ENCODE peak calls at places on chromosomes 12 and 14, in eight cellular contexts. One of them, this sample, is unnamed.

GRCh38 chr12:124743479-124744272 is 120.0 kb downstream of the SCARB1 start:
- DNase-seq in transverse colon: no peak
- DNase-seq in GM12878: no peak
- DNase-seq in upper lobe of left lung: peak
- DNase-seq in suprapubic skin: no peak
- DNase-seq in sigmoid colon: no peak
- DNase-seq in stomach: no peak
- DNase-seq in SK-N-SH: no peak
- DNase-seq in this sample: no peak

GRCh38 chr12:115355301-115355700 is 671.3 kb upstream of the TBX3 start:
- DNase-seq in stomach: no peak
- DNase-seq in sigmoid colon: no peak
- DNase-seq in suprapubic skin: no peak
- DNase-seq in GM12878: no peak
- DNase-seq in SK-N-SH: no peak
- DNase-seq in upper lobe of left lung: no peak
- DNase-seq in transverse colon: no peak
- DNase-seq in this sample: no peak

GRCh38 chr12:105399428-105400081 is 69.1 kb downstream of the C12orf75 start:
- DNase-seq in SK-N-SH: no peak
- DNase-seq in GM12878: no peak
- DNase-seq in stomach: no peak
- DNase-seq in upper lobe of left lung: no peak
- DNase-seq in transverse colon: peak
- DNase-seq in sigmoid colon: no peak
- DNase-seq in suprapubic skin: no peak
- DNase-seq in this sample: no peak

GRCh38 chr12:3432176-3432742 is 58.7 kb upstream of the PRMT8 start:
- DNase-seq in suprapubic skin: no peak
- DNase-seq in upper lobe of left lung: no peak
- DNase-seq in transverse colon: peak
- DNase-seq in SK-N-SH: no peak
- DNase-seq in stomach: no peak
- DNase-seq in GM12878: no peak
- DNase-seq in sigmoid colon: no peak
- DNase-seq in this sample: no peak

GRCh38 chr12:48454675-48455074 is 17.7 kb upstream of the ANP32D start:
- DNase-seq in sigmoid colon: no peak
- DNase-seq in upper lobe of left lung: no peak
- DNase-seq in stomach: no peak
- DNase-seq in suprapubic skin: no peak
- DNase-seq in SK-N-SH: no peak
- DNase-seq in GM12878: no peak
- DNase-seq in transverse colon: no peak
- DNase-seq in this sample: no peak

GRCh38 chr14:99188721-99189120 is 83.3 kb downstream of the BCL11B start:
- DNase-seq in sigmoid colon: no peak
- DNase-seq in upper lobe of left lung: no peak
- DNase-seq in stomach: no peak
- DNase-seq in suprapubic skin: no peak
- DNase-seq in transverse colon: no peak
- DNase-seq in SK-N-SH: peak
- DNase-seq in GM12878: no peak
- DNase-seq in this sample: no peak

GRCh38 chr12:1619599-1619998 is 9.4 kb upstream of the WNT5B start:
- DNase-seq in sigmoid colon: no peak
- DNase-seq in upper lobe of left lung: peak
- DNase-seq in suprapubic skin: no peak
- DNase-seq in GM12878: peak
- DNase-seq in transverse colon: peak
- DNase-seq in stomach: no peak
- DNase-seq in SK-N-SH: no peak
- DNase-seq in this sample: no peak

GRCh38 chr12:69497308-69498026 is 27.3 kb downstream of the FRS2 start:
- DNase-seq in stomach: no peak
- DNase-seq in suprapubic skin: no peak
- DNase-seq in SK-N-SH: no peak
- DNase-seq in upper lobe of left lung: no peak
- DNase-seq in sigmoid colon: no peak
- DNase-seq in transverse colon: no peak
- DNase-seq in GM12878: peak
- DNase-seq in this sample: no peak

GRCh38 chr12:103241184-103241583 is 254.6 kb downstream of the C12orf42 start:
- DNase-seq in transverse colon: no peak
- DNase-seq in sigmoid colon: no peak
- DNase-seq in suprapubic skin: no peak
- DNase-seq in stomach: peak
- DNase-seq in upper lobe of left lung: peak
- DNase-seq in SK-N-SH: no peak
- DNase-seq in GM12878: no peak
- DNase-seq in this sample: no peak

GRCh38 chr14:89386214-89386886 is 30.7 kb downstream of the FOXN3 start:
- DNase-seq in sigmoid colon: peak
- DNase-seq in SK-N-SH: no peak
- DNase-seq in suprapubic skin: no peak
- DNase-seq in GM12878: peak
- DNase-seq in upper lobe of left lung: no peak
- DNase-seq in stomach: no peak
- DNase-seq in transverse colon: no peak
- DNase-seq in this sample: no peak

GRCh38 chr12:130126023-130126432 is 36.2 kb upstream of the FZD10 start:
- DNase-seq in SK-N-SH: no peak
- DNase-seq in GM12878: no peak
- DNase-seq in transverse colon: no peak
- DNase-seq in suprapubic skin: no peak
- DNase-seq in stomach: no peak
- DNase-seq in sigmoid colon: no peak
- DNase-seq in upper lobe of left lung: no peak
- DNase-seq in this sample: no peak
- TF ChIP-seq CTCF in SK-N-SH: no peak
- TF ChIP-seq CTCF in GM12878: no peak
- TF ChIP-seq CTCF in transverse colon: no peak
- TF ChIP-seq CTCF in suprapubic skin: no peak
- TF ChIP-seq CTCF in stomach: no peak
- TF ChIP-seq CTCF in sigmoid colon: no peak
- TF ChIP-seq CTCF in upper lobe of left lung: no peak
- TF ChIP-seq CTCF in this sample: no peak

GRCh38 chr12:107501681-107502080 is 183.9 kb upstream of the PWP1 start:
- DNase-seq in upper lobe of left lung: no peak
- DNase-seq in sigmoid colon: no peak
- DNase-seq in stomach: no peak
- DNase-seq in transverse colon: no peak
- DNase-seq in SK-N-SH: no peak
- DNase-seq in GM12878: no peak
- DNase-seq in suprapubic skin: no peak
- DNase-seq in this sample: no peak
- TF ChIP-seq EP300 in upper lobe of left lung: no peak
- TF ChIP-seq EP300 in sigmoid colon: no peak
- TF ChIP-seq EP300 in stomach: no peak
- TF ChIP-seq EP300 in transverse colon: no peak
- TF ChIP-seq EP300 in SK-N-SH: no peak
- TF ChIP-seq EP300 in GM12878: no peak
- TF ChIP-seq EP300 in suprapubic skin: no peak
- TF ChIP-seq EP300 in this sample: no peak

GRCh38 chr12:111355181-111355925 is 13.5 kb downstream of the PHETA1 start:
- DNase-seq in SK-N-SH: no peak
- DNase-seq in suprapubic skin: no peak
- DNase-seq in transverse colon: no peak
- DNase-seq in GM12878: no peak
- DNase-seq in sigmoid colon: no peak
- DNase-seq in stomach: no peak
- DNase-seq in upper lobe of left lung: no peak
- DNase-seq in this sample: no peak
- TF ChIP-seq POLR2AphosphoS5 in SK-N-SH: no peak
- TF ChIP-seq POLR2AphosphoS5 in suprapubic skin: no peak
- TF ChIP-seq POLR2AphosphoS5 in transverse colon: no peak
- TF ChIP-seq POLR2AphosphoS5 in GM12878: no peak
- TF ChIP-seq POLR2AphosphoS5 in sigmoid colon: no peak
- TF ChIP-seq POLR2AphosphoS5 in stomach: no peak
- TF ChIP-seq POLR2AphosphoS5 in upper lobe of left lung: no peak
- TF ChIP-seq POLR2AphosphoS5 in this sample: no peak

GRCh38 chr14:77707355-77707723 is 484 bp downstream of the ALKBH1 start:
- DNase-seq in GM12878: no peak
- DNase-seq in sigmoid colon: no peak
- DNase-seq in upper lobe of left lung: peak
- DNase-seq in stomach: no peak
- DNase-seq in transverse colon: peak
- DNase-seq in SK-N-SH: peak
- DNase-seq in suprapubic skin: no peak
- DNase-seq in this sample: no peak
- TF ChIP-seq CTCF in GM12878: peak
- TF ChIP-seq CTCF in sigmoid colon: no peak
- TF ChIP-seq CTCF in upper lobe of left lung: peak
- TF ChIP-seq CTCF in stomach: no peak
- TF ChIP-seq CTCF in transverse colon: peak
- TF ChIP-seq CTCF in SK-N-SH: peak
- TF ChIP-seq CTCF in suprapubic skin: no peak
- TF ChIP-seq CTCF in this sample: peak

GRCh38 chr12:120260607-120261006 is 4.9 kb downstream of the PXN start:
- DNase-seq in GM12878: no peak
- DNase-seq in SK-N-SH: no peak
- DNase-seq in sigmoid colon: no peak
- DNase-seq in transverse colon: no peak
- DNase-seq in upper lobe of left lung: no peak
- DNase-seq in stomach: no peak
- DNase-seq in suprapubic skin: no peak
- DNase-seq in this sample: no peak

GRCh38 chr12:120258323-120258896 is 7.1 kb downstream of the PXN start:
- DNase-seq in sigmoid colon: no peak
- DNase-seq in GM12878: no peak
- DNase-seq in upper lobe of left lung: no peak
- DNase-seq in transverse colon: no peak
- DNase-seq in SK-N-SH: no peak
- DNase-seq in stomach: no peak
- DNase-seq in suprapubic skin: no peak
- DNase-seq in this sample: no peak

GRCh38 chr12:120259418-120260202 is 5.9 kb downstream of the PXN start:
- DNase-seq in SK-N-SH: no peak
- DNase-seq in GM12878: no peak
- DNase-seq in transverse colon: no peak
- DNase-seq in sigmoid colon: peak
- DNase-seq in stomach: no peak
- DNase-seq in suprapubic skin: no peak
- DNase-seq in upper lobe of left lung: no peak
- DNase-seq in this sample: no peak

GRCh38 chr12:120254809-120255208 is 10.7 kb downstream of the PXN start:
- DNase-seq in stomach: no peak
- DNase-seq in GM12878: no peak
- DNase-seq in sigmoid colon: no peak
- DNase-seq in SK-N-SH: no peak
- DNase-seq in upper lobe of left lung: no peak
- DNase-seq in transverse colon: no peak
- DNase-seq in suprapubic skin: no peak
- DNase-seq in this sample: no peak

GRCh38 chr12:120257041-120257821 is 8.3 kb downstream of the PXN start:
- DNase-seq in GM12878: no peak
- DNase-seq in stomach: peak
- DNase-seq in SK-N-SH: peak
- DNase-seq in upper lobe of left lung: no peak
- DNase-seq in sigmoid colon: peak
- DNase-seq in suprapubic skin: no peak
- DNase-seq in transverse colon: no peak
- DNase-seq in this sample: no peak
- TF ChIP-seq EP300 in GM12878: no peak
- TF ChIP-seq EP300 in stomach: no peak
- TF ChIP-seq EP300 in SK-N-SH: peak
- TF ChIP-seq EP300 in upper lobe of left lung: no peak
- TF ChIP-seq EP300 in sigmoid colon: no peak
- TF ChIP-seq EP300 in suprapubic skin: no peak
- TF ChIP-seq EP300 in transverse colon: no peak
- TF ChIP-seq EP300 in this sample: no peak

GRCh38 chr12:130497331-130497730 is 159.6 kb downstream of the PIWIL1 start:
- DNase-seq in stomach: no peak
- DNase-seq in transverse colon: no peak
- DNase-seq in sigmoid colon: no peak
- DNase-seq in SK-N-SH: no peak
- DNase-seq in upper lobe of left lung: no peak
- DNase-seq in GM12878: no peak
- DNase-seq in suprapubic skin: no peak
- DNase-seq in this sample: no peak
- TF ChIP-seq POLR2AphosphoS5 in stomach: no peak
- TF ChIP-seq POLR2AphosphoS5 in transverse colon: no peak
- TF ChIP-seq POLR2AphosphoS5 in sigmoid colon: no peak
- TF ChIP-seq POLR2AphosphoS5 in SK-N-SH: no peak
- TF ChIP-seq POLR2AphosphoS5 in upper lobe of left lung: no peak
- TF ChIP-seq POLR2AphosphoS5 in GM12878: no peak
- TF ChIP-seq POLR2AphosphoS5 in suprapubic skin: no peak
- TF ChIP-seq POLR2AphosphoS5 in this sample: no peak

GRCh38 chr14:55718551-55718950 is 138.5 kb downstream of the KTN1 start:
- DNase-seq in suprapubic skin: no peak
- DNase-seq in sigmoid colon: no peak
- DNase-seq in stomach: no peak
- DNase-seq in upper lobe of left lung: no peak
- DNase-seq in SK-N-SH: no peak
- DNase-seq in GM12878: no peak
- DNase-seq in transverse colon: no peak
- DNase-seq in this sample: no peak

GRCh38 chr14:55724736-55725135 is 144.7 kb downstream of the KTN1 start:
- DNase-seq in suprapubic skin: no peak
- DNase-seq in transverse colon: no peak
- DNase-seq in stomach: no peak
- DNase-seq in upper lobe of left lung: no peak
- DNase-seq in SK-N-SH: no peak
- DNase-seq in GM12878: no peak
- DNase-seq in sigmoid colon: no peak
- DNase-seq in this sample: no peak

GRCh38 chr14:55720796-55721195 is 140.8 kb downstream of the KTN1 start:
- DNase-seq in sigmoid colon: no peak
- DNase-seq in transverse colon: no peak
- DNase-seq in GM12878: no peak
- DNase-seq in suprapubic skin: no peak
- DNase-seq in upper lobe of left lung: no peak
- DNase-seq in SK-N-SH: no peak
- DNase-seq in stomach: no peak
- DNase-seq in this sample: no peak

GRCh38 chr14:55717621-55718020 is 137.6 kb downstream of the KTN1 start:
- DNase-seq in SK-N-SH: no peak
- DNase-seq in stomach: no peak
- DNase-seq in transverse colon: no peak
- DNase-seq in GM12878: no peak
- DNase-seq in suprapubic skin: no peak
- DNase-seq in sigmoid colon: no peak
- DNase-seq in upper lobe of left lung: no peak
- DNase-seq in this sample: no peak

GRCh38 chr14:55721353-55721752 is 141.3 kb downstream of the KTN1 start:
- DNase-seq in sigmoid colon: no peak
- DNase-seq in transverse colon: no peak
- DNase-seq in SK-N-SH: no peak
- DNase-seq in GM12878: no peak
- DNase-seq in upper lobe of left lung: peak
- DNase-seq in stomach: no peak
- DNase-seq in suprapubic skin: no peak
- DNase-seq in this sample: no peak
- TF ChIP-seq CTCF in sigmoid colon: no peak
- TF ChIP-seq CTCF in transverse colon: no peak
- TF ChIP-seq CTCF in SK-N-SH: no peak
- TF ChIP-seq CTCF in GM12878: no peak
- TF ChIP-seq CTCF in upper lobe of left lung: no peak
- TF ChIP-seq CTCF in stomach: no peak
- TF ChIP-seq CTCF in suprapubic skin: no peak
- TF ChIP-seq CTCF in this sample: no peak

GRCh38 chr12:132665149-132665491 is 22.0 kb downstream of the POLE start:
- DNase-seq in GM12878: no peak
- DNase-seq in stomach: no peak
- DNase-seq in sigmoid colon: peak
- DNase-seq in suprapubic skin: no peak
- DNase-seq in transverse colon: no peak
- DNase-seq in upper lobe of left lung: no peak
- DNase-seq in SK-N-SH: no peak
- DNase-seq in this sample: no peak
- TF ChIP-seq EP300 in GM12878: no peak
- TF ChIP-seq EP300 in stomach: no peak
- TF ChIP-seq EP300 in sigmoid colon: no peak
- TF ChIP-seq EP300 in suprapubic skin: no peak
- TF ChIP-seq EP300 in transverse colon: no peak
- TF ChIP-seq EP300 in upper lobe of left lung: no peak
- TF ChIP-seq EP300 in SK-N-SH: no peak
- TF ChIP-seq EP300 in this sample: no peak